ENCODE peak calls at places on chromosomes 4 and X, in eight cellular contexts. C, Q, F, Y, A, M, E and P are unnamed samples. For H3K9me3 and H3K4me1, the result is how much of the 10 kb centered on the place peaks cover.

GRCh38 chr4:142353149-142353738 is 492.9 kb downstream of the INPP4B start:
- DNase-seq in F (no peak), A (no peak), Y (peak), Q (no peak), E (peak), C (no peak), M (no peak), P (no peak)

GRCh38 chr4:101366331-101366730 is 19.0 kb upstream of the PPP3CA start:
- DNase-seq in E (no peak), A (no peak), Q (no peak), C (no peak), F (no peak), Y (no peak), M (no peak), P (no peak)

GRCh38 chr4:123398803-123399637 is 2.4 kb downstream of the SPRY1 start:
- DNase-seq in Q (peak), E (peak), Y (peak), F (peak), M (peak), C (peak), A (peak), P (peak)

GRCh38 chrX:24396236-24396929 is 35.9 kb downstream of the SUPT20HL1 start:
- DNase-seq in Y (no peak), M (no peak), F (no peak), Q (no peak), E (peak), C (no peak), A (no peak), P (no peak)

GRCh38 chrX:47170861-47171692 is 22.6 kb upstream of the UBA1 start:
- DNase-seq in C (no peak), F (no peak), E (no peak), Y (no peak), Q (no peak), A (no peak), M (no peak), P (no peak)

GRCh38 chr4:79763486-79764075 is 309.4 kb downstream of the ANTXR2 start:
- DNase-seq in F (no peak), C (no peak), A (no peak), E (no peak), Y (no peak), M (no peak), Q (no peak), P (no peak)

GRCh38 chrX:1178580-1179057 is 33.8 kb downstream of the CRLF2 start:
- DNase-seq in Y (no peak), E (peak), Q (no peak), C (no peak), F (no peak), A (no peak), M (no peak), P (no peak)

GRCh38 chr4:147855670-147856069 is 123.8 kb downstream of the ARHGAP10 start:
- DNase-seq in C (no peak), Y (no peak), Q (no peak), F (no peak), E (no peak), M (no peak), A (no peak), P (no peak)

GRCh38 chr4:78645853-78646757 is 94.5 kb downstream of the ANXA3 start:
- DNase-seq in E (peak), M (peak), A (no peak), C (peak), F (peak), Y (no peak), Q (peak), P (peak)

GRCh38 chr4:151541438-151542071 is 132.6 kb downstream of the FHIP1A start:
- DNase-seq in E (peak), M (no peak), C (peak), Y (no peak), Q (no peak), A (no peak), F (no peak), P (no peak)

GRCh38 chrX:96372313-96373046 is 312.2 kb upstream of the DIAPH2 start:
- DNase-seq in A (no peak), C (no peak), E (peak), F (no peak), Y (peak), Q (no peak), M (no peak), P (no peak)

GRCh38 chr4:16026155-16026761 is 57.6 kb downstream of the PROM1 start:
- DNase-seq in M (no peak), C (peak), Q (no peak), F (peak), A (peak), E (peak), Y (peak), P (no peak)

GRCh38 chrX:12447448-12448154 is 309.3 kb downstream of the FRMPD4 start:
- DNase-seq in Q (no peak), Y (no peak), E (peak), M (no peak), C (no peak), A (no peak), F (no peak), P (no peak)

GRCh38 chr4:55181606-55182005 is 56.2 kb upstream of the KDR start:
- DNase-seq in F (no peak), E (peak), Y (no peak), M (no peak), C (no peak), A (no peak), Q (no peak), P (no peak)
- H3K27ac ChIP-seq in F (no peak), E (no peak), Y (no peak), M (no peak), C (no peak), A (no peak), Q (no peak), P (no peak)

GRCh38 chr4:94152466-94152865 is 55.2 kb upstream of the SMARCAD1 start:
- DNase-seq in C (no peak), E (no peak), F (no peak), M (no peak), A (no peak), Q (no peak), Y (no peak), P (no peak)
- H3K9me3 ChIP-seq in C (under half), E (under half), F (under half), M (under half), A (under half), Q (under half), Y (under half), P (under half)

DNA sequence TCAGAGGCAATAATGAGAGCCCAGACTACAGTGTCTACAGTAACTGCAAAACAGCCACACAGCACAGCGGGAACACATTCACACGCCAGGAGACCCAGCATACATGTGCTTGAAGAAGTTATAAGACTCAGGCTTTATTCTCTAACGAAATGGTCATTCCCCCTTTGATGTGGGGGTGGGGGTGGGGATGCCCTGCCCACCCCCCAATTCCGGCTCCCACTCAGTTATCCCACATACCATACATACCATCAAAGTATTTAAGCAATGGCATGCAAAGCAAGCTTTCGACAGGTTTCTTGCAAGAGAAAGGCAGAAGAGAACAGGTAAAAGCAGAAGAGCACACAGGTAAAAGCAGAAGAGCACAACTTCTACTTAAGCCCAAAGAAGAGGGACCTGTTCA is 3.6 kb downstream of the MECP2 start:
- DNase-seq in Y (no peak), M (no peak), C (no peak), F (no peak), Q (no peak), E (no peak), A (no peak), P (no peak)
- H3K4me1 ChIP-seq in Y (under half), M (under half), C (under half), F (under half), Q (under half), E (under half), A (under half), P (under half)

GRCh38 chr4:111208970-111209369 is 586.1 kb upstream of the PITX2 start:
- DNase-seq in F (no peak), M (no peak), Y (no peak), C (no peak), Q (no peak), A (no peak), E (no peak), P (no peak)

GRCh38 chr4:111210576-111210975 is 587.7 kb upstream of the PITX2 start:
- DNase-seq in Y (no peak), A (no peak), M (no peak), F (no peak), Q (no peak), E (no peak), C (no peak), P (no peak)

GRCh38 chr4:111209706-111210105 is 586.8 kb upstream of the PITX2 start:
- DNase-seq in M (no peak), Y (no peak), E (no peak), A (no peak), C (no peak), F (no peak), Q (no peak), P (no peak)

DNA sequence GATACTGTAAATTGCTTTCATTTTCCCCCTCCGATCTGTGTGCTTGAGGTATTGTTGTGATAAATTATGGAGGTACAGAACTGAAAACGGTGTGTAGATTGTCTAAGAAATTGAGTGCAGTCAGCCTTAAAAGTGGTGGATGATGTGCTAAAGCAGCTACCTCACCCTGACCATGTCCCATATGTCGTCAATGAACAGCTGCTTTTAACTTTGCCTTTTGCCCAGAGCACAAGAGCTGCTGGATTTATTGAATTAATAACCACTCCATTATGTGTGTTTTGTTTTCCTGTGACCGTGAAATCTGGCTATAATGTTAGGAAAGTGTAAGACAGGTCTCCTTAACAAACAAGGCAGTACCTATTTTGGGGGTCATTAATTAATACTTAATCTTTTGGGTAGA is 581.9 kb upstream of the PITX2 start:
- DNase-seq in E (no peak), C (no peak), A (no peak), Y (no peak), Q (no peak), F (no peak), M (no peak), P (no peak)
- H3K27ac ChIP-seq in E (no peak), C (no peak), A (no peak), Y (no peak), Q (no peak), F (no peak), M (no peak), P (no peak)